ENCODE peak calls at places on chromosome 7, in nine cellular contexts. O is GM20000, H is fibroblast of lung, I is lower lobe of right lung, T is esophagus muscularis mucosa, W is cardiac muscle cell, N is A549, L is HFF-Myc, F is AG09309. M is an unnamed sample.

GRCh38 chr7:133458688-133459087 is 205.8 kb downstream of the EXOC4 start:
- DNase-seq in L (no peak), N (no peak), F (no peak), W (no peak), T (no peak), O (no peak), H (no peak), I (no peak), M (no peak)

GRCh38 chr7:25360471-25360870 is 132.2 kb upstream of the NPVF start:
- DNase-seq in F (no peak), T (no peak), N (no peak), L (no peak), W (no peak), H (no peak), O (no peak), I (no peak), M (no peak)

GRCh38 chr7:45654341-45654740 is 80.2 kb downstream of the ADCY1 start:
- DNase-seq in W (no peak), O (no peak), T (no peak), L (no peak), F (no peak), I (no peak), N (no peak), H (no peak), M (no peak)

GRCh38 chr7:135129579-135129978 is 18.3 kb upstream of the TMEM140 start:
- DNase-seq in I (no peak), W (no peak), N (no peak), O (no peak), H (no peak), L (no peak), T (no peak), F (no peak), M (no peak)

GRCh38 chr7:3558410-3558809 is 257.4 kb downstream of the SDK1 start:
- DNase-seq in N (no peak), H (peak; percentile 47), T (no peak), W (no peak), L (no peak), F (no peak), I (no peak), O (no peak), M (peak; percentile 18)

GRCh38 chr7:120402801-120403200 is 129.8 kb downstream of the KCND2 start:
- DNase-seq in T (no peak), F (no peak), I (no peak), H (peak; percentile 59), L (no peak), N (no peak), O (no peak), W (peak; percentile 34), M (no peak)

GRCh38 chr7:1851731-1852531 is 181.9 kb downstream of the ELFN1 start:
- DNase-seq in F (no peak), H (no peak), N (no peak), W (no peak), I (peak; percentile 37), T (no peak), O (no peak), L (no peak), M (no peak)

GRCh38 chr7:31121641-31122040 is 69.5 kb downstream of the ADCYAP1R1 start:
- DNase-seq in L (no peak), W (no peak), N (no peak), O (no peak), T (peak; percentile 55), H (no peak), F (no peak), I (no peak), M (no peak)

GRCh38 chr7:108347616-108348015 is 108.6 kb downstream of the NRCAM start:
- DNase-seq in L (peak; percentile 21), H (peak; percentile 77), N (peak; percentile 23), T (no peak), I (no peak), O (no peak), W (peak; percentile 82), F (peak; percentile 3), M (peak; percentile 58)

GRCh38 chr7:2116903-2117680 is 115.7 kb downstream of the MAD1L1 start:
- DNase-seq in N (no peak), I (no peak), L (no peak), H (peak; percentile 55), T (no peak), W (peak; percentile 58), O (no peak), F (no peak), M (no peak)

GRCh38 chr7:37040330-37040729 is 316.0 kb upstream of the AOAH start:
- DNase-seq in T (no peak), O (no peak), F (no peak), N (no peak), H (no peak), I (no peak), L (no peak), W (no peak), M (no peak)

GRCh38 chr7:124887247-124887646 is 42.4 kb downstream of the POT1 start:
- DNase-seq in L (no peak), T (no peak), H (no peak), N (no peak), F (no peak), I (no peak), W (no peak), O (no peak), M (no peak)

GRCh38 chr7:37282927-37283326 is 165.7 kb downstream of the ELMO1 start:
- DNase-seq in N (no peak), L (no peak), F (no peak), W (no peak), O (no peak), I (no peak), H (no peak), T (no peak), M (no peak)

GRCh38 chr7:124201768-124202349 is 169.0 kb upstream of the TMEM229A start:
- DNase-seq in H (peak; percentile 1), L (no peak), T (no peak), O (no peak), F (no peak), I (no peak), N (no peak), W (peak; percentile 4), M (no peak)

GRCh38 chr7:28266377-28266776 is 85.8 kb upstream of the JAZF1 start:
- DNase-seq in N (no peak), H (peak; percentile 4), T (no peak), W (no peak), F (no peak), L (no peak), I (no peak), O (no peak), M (no peak)

GRCh38 chr7:17725761-17726160 is 214.5 kb downstream of the SNX13 start:
- DNase-seq in F (peak; percentile 34), L (no peak), T (no peak), O (no peak), W (peak; percentile 6), I (no peak), H (no peak), N (no peak), M (no peak)

GRCh38 chr7:47890125-47890524 is 58.1 kb downstream of the PKD1L1 start:
- DNase-seq in H (no peak), N (no peak), I (no peak), L (no peak), T (peak; percentile 74), W (no peak), O (no peak), F (no peak), M (no peak)

GRCh38 chr7:101179117-101179779 is 845 bp downstream of the NAT16 start:
- DNase-seq in I (no peak), N (no peak), H (no peak), F (no peak), W (no peak), O (no peak), L (no peak), T (no peak), M (no peak)
- TF ChIP-seq CTCF in I (no peak), N (no peak), H (no peak), F (no peak), W (no peak), O (no peak), L (no peak), T (no peak), M (no peak)

GRCh38 chr7:71424166-71424803 is 292.3 kb downstream of the GALNT17 start:
- DNase-seq in F (no peak), L (no peak), I (no peak), H (peak; percentile 34), T (no peak), W (no peak), N (no peak), O (no peak), M (no peak)
- TF ChIP-seq CTCF in F (no peak), L (no peak), I (no peak), H (no peak), T (no peak), W (no peak), N (no peak), O (no peak), M (no peak)

DNA sequence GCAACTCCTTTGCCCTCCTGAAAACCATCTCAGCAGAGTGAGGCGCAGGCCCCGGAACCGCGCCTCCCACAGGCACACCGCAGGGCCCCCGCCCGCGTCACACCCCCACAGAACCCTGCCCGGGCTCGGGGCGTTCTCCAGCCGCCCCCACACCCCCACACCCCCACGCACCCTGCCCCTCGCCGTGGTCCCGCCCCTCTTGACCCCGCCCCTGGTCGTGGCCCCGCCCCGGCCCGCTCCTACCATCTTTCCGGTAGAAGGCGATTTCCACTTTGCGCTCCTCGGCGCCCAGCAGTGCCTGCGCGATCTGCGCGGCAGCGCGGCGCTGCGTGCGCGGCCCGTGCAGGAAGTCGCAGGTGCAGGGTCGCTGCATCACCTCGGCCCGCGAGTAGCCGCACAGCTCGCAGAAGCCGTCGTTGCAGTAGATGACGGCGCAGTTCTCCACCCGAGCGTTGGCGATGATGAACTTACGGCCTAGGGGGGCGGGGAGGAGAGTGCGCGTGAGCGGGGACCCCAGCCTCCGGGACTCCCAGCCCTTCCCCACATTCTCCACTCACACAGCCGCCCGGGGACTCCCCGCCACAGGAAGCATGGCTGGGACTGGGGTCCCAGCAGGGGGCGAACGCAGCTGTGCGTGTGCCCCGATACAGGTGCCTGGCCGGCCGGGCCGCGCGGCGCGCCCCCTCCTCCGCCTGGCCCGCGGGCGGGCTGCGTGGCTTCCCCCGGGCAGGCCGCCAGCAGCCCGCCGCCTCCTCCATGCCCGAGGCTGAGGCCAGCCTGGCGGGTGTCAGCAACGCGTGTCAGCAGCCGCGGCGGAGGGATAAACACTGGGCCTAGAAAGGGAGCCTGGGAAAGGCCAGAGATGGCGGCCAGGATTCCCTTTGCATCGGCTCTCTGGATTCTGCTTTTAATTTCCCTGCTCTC is 3.4 kb downstream of the KCNH2 start:
- DNase-seq in H (no peak), N (peak; percentile 44), F (no peak), I (no peak), L (no peak), O (peak; percentile 88), W (peak; percentile 23), T (no peak), M (peak; percentile 36)
- TF ChIP-seq CTCF in H (no peak), N (peak; percentile 40), F (no peak), I (no peak), L (peak; percentile 31), O (peak; percentile 16), W (peak; percentile 18), T (no peak), M (peak; percentile 50)

GRCh38 chr7:100267648-100268047 is 39.9 kb upstream of the SPDYE3 start:
- DNase-seq in L (no peak), F (no peak), T (no peak), W (no peak), N (no peak), O (no peak), H (no peak), I (no peak), M (no peak)

GRCh38 chr7:100275120-100275519 is 32.4 kb upstream of the SPDYE3 start:
- DNase-seq in N (no peak), F (no peak), H (no peak), W (no peak), T (no peak), I (no peak), O (no peak), L (no peak), M (no peak)

GRCh38 chr7:100266576-100267354 is 40.7 kb upstream of the SPDYE3 start:
- DNase-seq in T (no peak), I (no peak), L (no peak), N (no peak), O (no peak), W (no peak), F (no peak), H (no peak), M (peak; percentile 26)

GRCh38 chr7:100271716-100272537 is 35.6 kb upstream of the SPDYE3 start:
- DNase-seq in N (peak; percentile 97), I (peak; percentile 100), T (peak; percentile 100), W (peak; percentile 97), H (peak; percentile 90), L (peak; percentile 70), F (peak; percentile 84), O (peak; percentile 95), M (peak; percentile 99)
- TF ChIP-seq CTCF in N (peak; percentile 7), I (peak; percentile 30), T (peak; percentile 37), W (peak; percentile 28), H (peak; percentile 19), L (peak; percentile 13), F (peak; percentile 12), O (no peak), M (no peak)